ENCODE peak calls at places on chromosomes 13 and 19, in nine cellular contexts. O, J, D, K, P, E, C, Q and X are unnamed samples.

GRCh38 chr19:13460045-13460444 is 46.2 kb downstream of the CACNA1A start:
- DNase-seq in O (no peak), J (no peak), D (no peak), K (no peak), P (no peak), E (no peak), C (peak; percentile 51), Q (no peak), X (no peak)

GRCh38 chr13:75365724-75366173 is 116.2 kb downstream of the TBC1D4 start:
- DNase-seq in O (peak; percentile 69), J (no peak), D (no peak), K (no peak), P (peak; percentile 60), E (no peak), C (no peak), Q (no peak), X (no peak)

GRCh38 chr19:41233748-41234240 is 14.8 kb downstream of the AXL start:
- DNase-seq in O (no peak), J (no peak), D (no peak), K (no peak), P (no peak), E (no peak), C (no peak), Q (no peak), X (no peak)

GRCh38 chr19:33397536-33398360 is 24.2 kb downstream of the CEBPG start:
- DNase-seq in O (no peak), J (peak; percentile 68), D (no peak), K (no peak), P (no peak), E (no peak), C (no peak), Q (no peak), X (no peak)

GRCh38 chr13:50550151-50550550 is 293.3 kb downstream of the DLEU7 start:
- DNase-seq in O (no peak), J (no peak), D (no peak), K (no peak), P (no peak), E (no peak), C (no peak), Q (no peak), X (no peak)

GRCh38 chr13:92769064-92769463 is 457.5 kb upstream of the GPC6 start:
- DNase-seq in O (peak; percentile 54), J (no peak), D (no peak), K (no peak), P (no peak), E (no peak), C (no peak), Q (no peak), X (no peak)

GRCh38 chr13:52345048-52345447 is 60.9 kb downstream of the THSD1 start:
- DNase-seq in O (peak; percentile 43), J (no peak), D (no peak), K (no peak), P (no peak), E (no peak), C (no peak), Q (no peak), X (no peak)

GRCh38 chr19:18832331-18833140 is 777 bp downstream of the UPF1 start:
- DNase-seq in O (peak; percentile 44), J (peak; percentile 71), D (no peak), K (no peak), P (no peak), E (no peak), C (peak; percentile 40), Q (no peak), X (no peak)

GRCh38 chr13:105037064-105037463 is 1498.4 kb downstream of the EFNB2 start:
- DNase-seq in O (no peak), J (no peak), D (no peak), K (no peak), P (peak; percentile 17), E (no peak), C (no peak), Q (no peak), X (no peak)

GRCh38 chr13:90918551-90918950 is 428.9 kb upstream of the MIR17HG start:
- DNase-seq in O (peak; percentile 20), J (no peak), D (no peak), K (no peak), P (no peak), E (no peak), C (no peak), Q (no peak), X (no peak)

GRCh38 chr19:8397291-8397690 is 7.1 kb downstream of the RAB11B start:
- DNase-seq in O (no peak), J (peak; percentile 27), D (no peak), K (no peak), P (no peak), E (no peak), C (no peak), Q (no peak), X (no peak)

GRCh38 chr19:10751109-10751972 is 33.5 kb downstream of the DNM2 start:
- DNase-seq in O (no peak), J (no peak), D (no peak), K (no peak), P (no peak), E (no peak), C (no peak), Q (no peak), X (no peak)

GRCh38 chr19:6947745-6948144 is 60.4 kb downstream of the ADGRE1 start:
- DNase-seq in O (peak; percentile 76), J (no peak), D (peak; percentile 7), K (no peak), P (peak; percentile 31), E (no peak), C (no peak), Q (peak; percentile 13), X (no peak)

GRCh38 chr19:17097593-17098126 is 22.1 kb downstream of the MYO9B start:
- DNase-seq in O (peak; percentile 52), J (no peak), D (no peak), K (no peak), P (no peak), E (no peak), C (no peak), Q (no peak), X (no peak)

GRCh38 chr19:6660930-6661329 is 9.0 kb downstream of the TNFSF14 start:
- DNase-seq in O (no peak), J (no peak), D (no peak), K (no peak), P (no peak), E (no peak), C (no peak), Q (no peak), X (no peak)

GRCh38 chr13:75934889-75935288 is 298.8 kb downstream of the LMO7 start:
- DNase-seq in O (peak; percentile 43), J (no peak), D (no peak), K (no peak), P (no peak), E (no peak), C (no peak), Q (no peak), X (no peak)